ENCODE peak calls at places on chromosomes 3 and 15, in four cellular contexts. K, B, Z and D are unnamed samples.

GRCh38 chr3:180457238-180457637 is 144.7 kb upstream of the TTC14 start:
- DNase-seq in K (no peak), B (no peak), Z (no peak), D (no peak)

GRCh38 chr15:60649845-60650548 is 171.1 kb upstream of the ICE2 start:
- DNase-seq in K (no peak), B (no peak), Z (no peak), D (no peak)

GRCh38 chr15:76285241-76285825 is 25.9 kb downstream of the ETFA start:
- DNase-seq in K (no peak), B (no peak), Z (no peak), D (no peak)

GRCh38 chr15:79853492-79854328 is 43.1 kb downstream of the MTHFS start:
- DNase-seq in K (peak; percentile 69), B (peak; percentile 71), Z (no peak), D (peak; percentile 91)

GRCh38 chr15:100111103-100112060 is 230.4 kb downstream of the ADAMTS17 start:
- DNase-seq in K (peak; percentile 81), B (peak; percentile 77), Z (no peak), D (no peak)

GRCh38 chr3:137194301-137194700 is 236.5 kb downstream of the IL20RB start:
- DNase-seq in K (no peak), B (no peak), Z (no peak), D (no peak)

GRCh38 chr3:134330895-134331810 is 43.1 kb downstream of the AMOTL2 start:
- DNase-seq in K (no peak), B (no peak), Z (no peak), D (no peak)

GRCh38 chr15:22947101-22948000 is 32.8 kb downstream of the CYFIP1 start:
- DNase-seq in K (no peak), B (no peak), Z (no peak), D (no peak)

GRCh38 chr15:33735637-33736247 is 232.6 kb upstream of the CHRM5 start:
- DNase-seq in K (peak; percentile 23), B (peak; percentile 27), Z (no peak), D (peak; percentile 78)

GRCh38 chr3:169241575-169241927 is 422.0 kb downstream of the MECOM start:
- DNase-seq in K (no peak), B (no peak), Z (no peak), D (no peak)

GRCh38 chr3:10228248-10228950 is 19.9 kb upstream of the TATDN2 start:
- DNase-seq in K (no peak), B (peak; percentile 25), Z (no peak), D (no peak)

GRCh38 chr3:43155464-43156121 is 49.7 kb upstream of the POMGNT2 start:
- DNase-seq in K (peak; percentile 71), B (peak; percentile 79), Z (no peak), D (peak; percentile 8)

GRCh38 chr3:172194702-172195392 is 155.5 kb downstream of the FNDC3B start:
- DNase-seq in K (no peak), B (no peak), Z (no peak), D (peak; percentile 12)

DNA sequence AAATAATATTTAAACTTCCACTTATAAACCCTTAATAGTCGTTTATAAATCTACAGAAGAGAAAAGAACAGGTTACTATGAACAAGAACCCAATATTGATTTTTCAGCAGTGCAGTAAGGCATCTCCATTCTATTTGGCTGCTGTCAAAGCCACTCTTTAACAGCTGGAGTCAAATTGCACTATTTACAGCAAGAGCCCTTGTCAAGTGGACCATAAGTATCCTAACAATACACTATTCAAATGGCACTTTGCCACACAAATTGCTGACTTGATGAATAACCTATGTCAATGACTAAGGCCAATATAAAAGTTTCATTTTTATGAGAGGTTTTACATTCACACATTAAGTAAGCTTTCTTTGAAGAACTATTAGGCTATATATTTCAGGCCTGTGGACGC is 100.6 kb downstream of the WDR72 start:
- DNase-seq in K (no peak), B (no peak), Z (no peak), D (no peak)
- TF ChIP-seq POLR2A in K (no peak), B (no peak), Z (no peak), D (no peak)

GRCh38 chr15:90593469-90594158 is 63.9 kb downstream of the CRTC3 start:
- DNase-seq in K (no peak), B (peak; percentile 58), Z (no peak), D (peak; percentile 21)

GRCh38 chr15:90592144-90592887 is 62.6 kb downstream of the CRTC3 start:
- DNase-seq in K (no peak), B (no peak), Z (no peak), D (no peak)

GRCh38 chr15:90596943-90597342 is 67.2 kb downstream of the CRTC3 start:
- DNase-seq in K (no peak), B (no peak), Z (no peak), D (no peak)

GRCh38 chr15:90595760-90596155 is 66.0 kb downstream of the CRTC3 start:
- DNase-seq in K (no peak), B (no peak), Z (no peak), D (no peak)

GRCh38 chr15:90594297-90594696 is 64.6 kb downstream of the CRTC3 start:
- DNase-seq in K (peak; percentile 80), B (peak; percentile 76), Z (peak; percentile 54), D (peak; percentile 25)
- TF ChIP-seq POLR2A in K (peak; percentile 29), B (no peak), Z (peak; percentile 48), D (peak; percentile 39)

GRCh38 chr15:63046927-63047760 is 4.6 kb downstream of the TPM1 start:
- DNase-seq in K (no peak), B (no peak), Z (no peak), D (peak; percentile 33)
- TF ChIP-seq POLR2A in K (peak; percentile 5), B (no peak), Z (no peak), D (no peak)

GRCh38 chr3:168094877-168095610 is 680 bp downstream of the GOLIM4 start:
- DNase-seq in K (peak; percentile 40), B (peak; percentile 56), Z (peak; percentile 22), D (peak; percentile 88)
- TF ChIP-seq POLR2A in K (no peak), B (peak; percentile 4), Z (no peak), D (peak; percentile 68)